ENCODE peak calls at places on chromosomes 16 and 17, in eight cellular contexts. X is heart right ventricle, D is neural progenitor cell, F is psoas muscle, P is A549, E is BE2C, G is stomach, Z is heart left ventricle. N is an unnamed sample.

GRCh38 chr17:83194189-83194565 is 114.8 kb downstream of the METRNL start:
- DNase-seq in X (no peak), D (no peak), F (peak; percentile 11), P (no peak), E (no peak), G (no peak), Z (peak; percentile 15), N (no peak)

GRCh38 chr17:14396542-14396941 is 95.7 kb downstream of the HS3ST3B1 start:
- DNase-seq in X (no peak), D (peak; percentile 43), F (no peak), P (peak; percentile 14), E (no peak), G (no peak), Z (no peak), N (no peak)

GRCh38 chr16:54651851-54652770 is 278.6 kb upstream of the IRX5 start:
- DNase-seq in X (no peak), D (peak; percentile 50), F (no peak), P (no peak), E (no peak), G (no peak), Z (no peak), N (no peak)

GRCh38 chr16:89317101-89317671 is 99.7 kb downstream of the ZNF778 start:
- DNase-seq in X (no peak), D (no peak), F (no peak), P (no peak), E (no peak), G (no peak), Z (peak; percentile 25), N (no peak)

GRCh38 chr17:50181601-50182345 is 16.0 kb downstream of the SGCA start:
- DNase-seq in X (no peak), D (no peak), F (peak; percentile 16), P (no peak), E (no peak), G (no peak), Z (peak; percentile 24), N (no peak)

GRCh38 chr17:76709077-76709950 is 1.5 kb downstream of the MXRA7 start:
- DNase-seq in X (peak; percentile 91), D (peak; percentile 71), F (peak; percentile 87), P (peak; percentile 29), E (peak; percentile 96), G (peak; percentile 50), Z (peak; percentile 93), N (peak; percentile 92)

GRCh38 chr16:89958068-89958467 is 9.5 kb downstream of the DEF8 start:
- DNase-seq in X (peak; percentile 20), D (peak; percentile 58), F (no peak), P (peak; percentile 66), E (peak; percentile 90), G (no peak), Z (peak; percentile 57), N (peak; percentile 47)

GRCh38 chr16:20084624-20085226 is 11.0 kb upstream of the GPR139 start:
- DNase-seq in X (no peak), D (no peak), F (no peak), P (peak; percentile 15), E (peak; percentile 19), G (no peak), Z (no peak), N (no peak)

GRCh38 chr17:78224226-78225087 is 7.0 kb upstream of the TMEM235 start:
- DNase-seq in X (no peak), D (no peak), F (no peak), P (no peak), E (peak; percentile 82), G (no peak), Z (no peak), N (no peak)

GRCh38 chr17:2094891-2095535 is 40.1 kb downstream of the HIC1 start:
- DNase-seq in X (peak; percentile 73), D (peak; percentile 56), F (no peak), P (peak; percentile 31), E (peak; percentile 49), G (peak; percentile 88), Z (peak; percentile 85), N (peak; percentile 75)

GRCh38 chr17:2090804-2091534 is 36.1 kb downstream of the HIC1 start:
- DNase-seq in X (peak; percentile 77), D (peak; percentile 74), F (peak; percentile 67), P (peak; percentile 51), E (no peak), G (no peak), Z (peak; percentile 86), N (peak; percentile 64)

GRCh38 chr17:2090210-2090641 is 35.3 kb downstream of the HIC1 start:
- DNase-seq in X (no peak), D (no peak), F (no peak), P (no peak), E (no peak), G (no peak), Z (no peak), N (no peak)

GRCh38 chr17:2093349-2093748 is 38.4 kb downstream of the HIC1 start:
- DNase-seq in X (no peak), D (no peak), F (no peak), P (no peak), E (peak; percentile 27), G (peak; percentile 77), Z (no peak), N (no peak)

DNA sequence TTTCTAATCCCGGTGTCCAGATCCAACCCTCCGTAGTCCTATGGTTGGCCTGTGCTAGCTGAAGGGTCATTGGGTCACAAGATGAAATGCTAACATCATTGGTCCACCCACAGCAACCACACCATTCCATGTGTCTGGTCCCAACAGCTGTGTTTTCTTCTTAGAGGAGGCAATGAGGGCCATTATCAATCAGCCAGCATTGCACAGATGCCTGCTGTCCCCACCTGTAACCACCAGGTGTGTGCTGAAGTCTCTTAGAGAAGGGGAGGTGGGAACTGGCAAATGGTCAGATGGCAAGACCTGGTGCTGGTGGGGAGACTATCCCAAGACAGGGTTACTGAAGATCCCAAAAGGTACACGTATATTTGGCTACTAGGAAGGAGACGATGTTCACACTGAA is 37.4 kb downstream of the HIC1 start:
- DNase-seq in X (no peak), D (no peak), F (no peak), P (no peak), E (no peak), G (no peak), Z (no peak), N (no peak)
- TF ChIP-seq CTCF in X (no peak), D (no peak), F (no peak), P (no peak), E (no peak), G (no peak), Z (no peak), N (no peak)

DNA sequence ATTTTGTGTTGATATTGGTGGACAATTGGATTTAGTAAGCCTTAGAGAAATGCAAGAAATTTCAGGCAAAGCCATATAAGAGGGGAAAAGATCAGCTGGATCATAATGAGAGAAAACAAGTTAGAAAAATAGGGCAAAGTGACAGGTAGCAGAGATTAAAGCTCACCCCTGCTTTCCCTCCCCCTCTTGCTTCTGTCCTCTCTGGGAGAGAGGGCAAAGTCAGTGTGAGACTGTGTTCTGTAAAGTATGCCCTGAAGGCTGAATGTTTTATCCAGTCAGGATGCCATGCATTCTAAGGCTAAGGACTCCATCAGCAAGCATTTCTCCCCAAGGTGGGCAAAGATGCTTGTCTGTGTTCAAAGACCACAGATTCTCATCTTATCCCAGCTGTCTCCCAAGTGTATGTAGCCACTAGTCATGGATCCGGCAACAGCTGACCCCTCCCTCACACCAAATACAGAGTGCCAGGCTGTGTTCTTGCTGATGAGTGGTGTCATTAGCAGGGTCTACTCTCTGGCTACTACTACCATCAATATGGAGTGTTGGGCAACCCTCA is 136.2 kb upstream of the DNAH9 start:
- DNase-seq in X (no peak), D (no peak), F (no peak), P (no peak), E (no peak), G (no peak), Z (no peak), N (no peak)
- TF ChIP-seq CTCF in X (no peak), D (no peak), F (no peak), P (no peak), E (no peak), G (no peak), Z (no peak), N (no peak)

GRCh38 chr16:17375388-17376304 is 95.1 kb downstream of the XYLT1 start:
- DNase-seq in X (no peak), D (no peak), F (no peak), P (no peak), E (peak; percentile 96), G (peak; percentile 42), Z (no peak), N (no peak)
- TF ChIP-seq CTCF in X (no peak), D (no peak), F (no peak), P (no peak), E (peak; percentile 55), G (no peak), Z (no peak), N (no peak)

GRCh38 chr16:1338119-1338730 is 4.8 kb downstream of the BAIAP3 start:
- DNase-seq in X (no peak), D (peak; percentile 82), F (no peak), P (peak; percentile 52), E (peak; percentile 78), G (peak; percentile 78), Z (no peak), N (no peak)
- TF ChIP-seq CTCF in X (peak; percentile 14), D (peak; percentile 56), F (peak; percentile 28), P (peak; percentile 64), E (peak; percentile 70), G (no peak), Z (peak; percentile 26), N (peak; percentile 42)

GRCh38 chr17:31579265-31579664 is 187.8 kb downstream of the RAB11FIP4 start:
- DNase-seq in X (no peak), D (no peak), F (no peak), P (no peak), E (peak; percentile 91), G (peak; percentile 40), Z (no peak), N (no peak)
- TF ChIP-seq CTCF in X (no peak), D (no peak), F (no peak), P (no peak), E (no peak), G (no peak), Z (no peak), N (no peak)